ENCODE peak calls at places on chromosomes 6 and 20, in five cellular contexts. L is mesendoderm; X is tibial nerve; N is CD8-positive, alpha-beta T cell; M is DMS 273 treated with DMSO at 0.1 percent for 48 hours. E is an unnamed sample.

GRCh38 chr6:1238040-1238439 is 73.9 kb upstream of the FOXQ1 start:
- DNase-seq in L (no peak), X (no peak), N (no peak), M (no peak), E (no peak)

GRCh38 chr6:77036400-77036799 is 426.9 kb downstream of the HTR1B start:
- DNase-seq in L (no peak), X (no peak), N (no peak), M (no peak), E (no peak)

GRCh38 chr6:40510442-40510841 is 76.7 kb downstream of the LRFN2 start:
- DNase-seq in L (no peak), X (no peak), N (no peak), M (no peak), E (no peak)

GRCh38 chr6:16434885-16435284 is 196.5 kb downstream of the GMPR start:
- DNase-seq in L (peak; percentile 13), X (no peak), N (no peak), M (no peak), E (no peak)

GRCh38 chr6:53496797-53497196 is 48.1 kb downstream of the GCLC start:
- DNase-seq in L (peak; percentile 31), X (no peak), N (no peak), M (no peak), E (no peak)

GRCh38 chr6:40036186-40036585 is 101.9 kb upstream of the MOCS1 start:
- DNase-seq in L (peak; percentile 11), X (no peak), N (no peak), M (no peak), E (no peak)

GRCh38 chr6:15493437-15494168 is 169.2 kb downstream of the DTNBP1 start:
- DNase-seq in L (peak; percentile 56), X (no peak), N (no peak), M (no peak), E (no peak)

GRCh38 chr20:2751868-2752630 is 48.4 kb downstream of the CPXM1 start:
- DNase-seq in L (no peak), X (no peak), N (no peak), M (no peak), E (peak; percentile 44)

GRCh38 chr6:108762394-108762793 is 85.8 kb upstream of the ARMC2 start:
- DNase-seq in L (no peak), X (no peak), N (no peak), M (no peak), E (no peak)

GRCh38 chr6:99605074-99605726 is 1.4 kb upstream of the PRDM13 start:
- DNase-seq in L (peak; percentile 58), X (no peak), N (no peak), M (no peak), E (no peak)

GRCh38 chr6:31462026-31462963 is 35.6 kb upstream of the MICB start:
- DNase-seq in L (no peak), X (no peak), N (no peak), M (no peak), E (no peak)

E was measured in central memory CD4-positive, alpha-beta T cell.